ENCODE peak calls at places on chromosomes 4 and X, in eight cellular contexts. O is MCF 10A; K is bronchial epithelial cell; E is neural progenitor cell; M is ELR; P is aorta; W is RWPE2; Y is activated CD8-positive, alpha-beta memory T cell treated with anti-CD3 and anti-CD28 coated beads, Interleukin-2, amount 50 U/mL, for 48 hours. U is an unnamed sample.

GRCh38 chr4:96093057-96093456 is 253.2 kb downstream of the PDHA2 start:
- DNase-seq in O (no peak), K (no peak), E (no peak), M (no peak), P (no peak), W (no peak), Y (no peak), U (no peak)

GRCh38 chrX:13257223-13258051 is 62.4 kb downstream of the ATXN3L start:
- DNase-seq in O (no peak), K (no peak), E (no peak), M (no peak), P (no peak), W (no peak), Y (no peak), U (no peak)

GRCh38 chr4:105709081-105709450 is 482 bp downstream of the GSTCD start:
- DNase-seq in O (peak), K (peak), E (peak), M (peak), P (no peak), W (no peak), Y (no peak), U (no peak)

GRCh38 chr4:2793920-2794706 is 1.2 kb downstream of the SH3BP2 start:
- DNase-seq in O (peak), K (peak), E (peak), M (peak), P (peak), W (peak), Y (peak), U (peak)

GRCh38 chrX:46588263-46588662 is 14.7 kb downstream of the CHST7 start:
- DNase-seq in O (peak), K (peak), E (no peak), M (peak), P (peak), W (no peak), Y (no peak), U (no peak)

GRCh38 chrX:23820235-23820782 is 37.3 kb downstream of the SAT1 start:
- DNase-seq in O (peak), K (peak), E (no peak), M (peak), P (no peak), W (no peak), Y (no peak), U (no peak)

GRCh38 chrX:2627272-2627867 is 63.7 kb upstream of the CD99 start:
- DNase-seq in O (peak), K (peak), E (peak), M (peak), P (no peak), W (no peak), Y (no peak), U (no peak)

GRCh38 chrX:133365886-133366611 is 49.2 kb downstream of the GPC4 start:
- DNase-seq in O (no peak), K (peak), E (no peak), M (no peak), P (no peak), W (no peak), Y (no peak), U (no peak)

GRCh38 chr4:123616970-123617392 is 220.4 kb downstream of the SPRY1 start:
- DNase-seq in O (no peak), K (no peak), E (peak), M (no peak), P (peak), W (no peak), Y (no peak), U (peak)

GRCh38 chr4:176939445-176939844 is 146.7 kb upstream of the VEGFC start:
- DNase-seq in O (no peak), K (no peak), E (no peak), M (peak), P (no peak), W (no peak), Y (no peak), U (no peak)

GRCh38 chrX:18410038-18410437 is 15.4 kb upstream of the CDKL5 start:
- DNase-seq in O (peak), K (peak), E (peak), M (peak), P (no peak), W (no peak), Y (no peak), U (no peak)

GRCh38 chrX:53684415-53685192 is 1.9 kb downstream of the HUWE1 start:
- DNase-seq in O (peak), K (no peak), E (no peak), M (peak), P (no peak), W (no peak), Y (no peak), U (no peak)

GRCh38 chrX:43423876-43424275 is 232.2 kb upstream of the MAOA start:
- DNase-seq in O (peak), K (peak), E (no peak), M (no peak), P (no peak), W (no peak), Y (no peak), U (no peak)

GRCh38 chr4:1490906-1491629 is 84.8 kb upstream of the NKX1-1 start:
- DNase-seq in O (no peak), K (no peak), E (no peak), M (no peak), P (no peak), W (no peak), Y (no peak), U (peak)

GRCh38 chr4:54658321-54659093 is 750 bp downstream of the KIT start:
- DNase-seq in O (peak), K (no peak), E (peak), M (peak), P (peak), W (no peak), Y (peak), U (peak)

GRCh38 chr4:82679531-82679930 is 117.7 kb upstream of the TMEM150C start:
- DNase-seq in O (no peak), K (no peak), E (peak), M (no peak), P (no peak), W (no peak), Y (no peak), U (no peak)

GRCh38 chr4:14264437-14264836 is 636.9 kb upstream of the BOD1L1 start:
- DNase-seq in O (peak), K (peak), E (no peak), M (peak), P (no peak), W (no peak), Y (no peak), U (no peak)